ENCODE peak calls at places on chromosome 6, in five cellular contexts. Q is endodermal cell, C is HepG2, R is neuronal stem cell, D is adrenal gland. I is an unnamed sample. For H3K4me1, the result is how much of the 10 kb centered on the place peaks cover.

GRCh38 chr6:112640895-112641294 is 293.8 kb downstream of the RFPL4B start:
- DNase-seq in Q (no peak), C (no peak), R (no peak), D (no peak), I (no peak)

GRCh38 chr6:39404312-39404711 is 81.8 kb upstream of the KCNK16 start:
- DNase-seq in Q (no peak), C (no peak), R (no peak), D (no peak), I (no peak)

GRCh38 chr6:36592221-36592655 is 1.9 kb upstream of the SRSF3 start:
- DNase-seq in Q (no peak), C (no peak), R (no peak), D (no peak), I (no peak)

GRCh38 chr6:116859264-116859663 is 17.8 kb upstream of the RFX6 start:
- DNase-seq in Q (no peak), C (no peak), R (no peak), D (no peak), I (no peak)

GRCh38 chr6:39233333-39233732 is 4.1 kb upstream of the KCNK5 start:
- DNase-seq in Q (no peak), C (no peak), R (no peak), D (no peak), I (no peak)

GRCh38 chr6:145705561-145705960 is 29.8 kb downstream of the EPM2A start:
- DNase-seq in Q (no peak), C (no peak), R (no peak), D (no peak), I (no peak)

GRCh38 chr6:36642913-36643817 is 35.3 kb upstream of the CDKN1A start:
- DNase-seq in Q (no peak), C (peak), R (no peak), D (peak), I (no peak)

GRCh38 chr6:130381459-130382380 is 15.9 kb downstream of the TMEM200A start:
- DNase-seq in Q (no peak), C (no peak), R (no peak), D (no peak), I (no peak)

GRCh38 chr6:93398723-93399122 is 20.6 kb downstream of the EPHA7 start:
- DNase-seq in Q (no peak), C (no peak), R (no peak), D (no peak), I (no peak)

GRCh38 chr6:10144772-10145171 is 270.1 kb downstream of the TFAP2A start:
- DNase-seq in Q (no peak), C (no peak), R (no peak), D (no peak), I (no peak)

GRCh38 chr6:10136636-10137035 is 278.2 kb downstream of the TFAP2A start:
- DNase-seq in Q (no peak), C (no peak), R (no peak), D (no peak), I (no peak)

GRCh38 chr6:108260126-108260808 is 573 bp downstream of the SNX3 start:
- DNase-seq in Q (no peak), C (no peak), R (peak), D (no peak), I (peak)

GRCh38 chr6:8277769-8278168 is 157.6 kb downstream of the SLC35B3 start:
- DNase-seq in Q (peak), C (no peak), R (no peak), D (no peak), I (no peak)

GRCh38 chr6:63351995-63352586 is 32.3 kb upstream of the LGSN start:
- DNase-seq in Q (no peak), C (peak), R (no peak), D (no peak), I (no peak)

GRCh38 chr6:116266803-116267202 is 12.9 kb downstream of the TSPYL1 start:
- DNase-seq in Q (no peak), C (no peak), R (no peak), D (no peak), I (no peak)

GRCh38 chr6:35590622-35591066 is 77.9 kb upstream of the TULP1 start:
- DNase-seq in Q (no peak), C (no peak), R (no peak), D (no peak), I (no peak)

GRCh38 chr6:169993861-169994481 is 242.5 kb downstream of the ERMARD start:
- DNase-seq in Q (peak), C (no peak), R (no peak), D (peak), I (no peak)

GRCh38 chr6:52415917-52416628 is 4.1 kb upstream of the EFHC1 start:
- DNase-seq in Q (no peak), C (no peak), R (no peak), D (no peak), I (no peak)

GRCh38 chr6:44072959-44073611 is 54.2 kb downstream of the MRPL14 start:
- DNase-seq in Q (peak), C (peak), R (peak), D (peak), I (peak)
- H3K4me1 ChIP-seq in Q (under half), C (half or more), R (under half), D (under half), I (under half)

GRCh38 chr6:119343167-119343566 is 6.4 kb downstream of the MAN1A1 start:
- DNase-seq in Q (no peak), C (no peak), R (no peak), D (no peak), I (no peak)

GRCh38 chr6:119344306-119344705 is 5.3 kb downstream of the MAN1A1 start:
- DNase-seq in Q (no peak), C (peak), R (no peak), D (no peak), I (no peak)

GRCh38 chr6:119345114-119345513 is 4.4 kb downstream of the MAN1A1 start:
- DNase-seq in Q (no peak), C (no peak), R (no peak), D (no peak), I (no peak)

GRCh38 chr6:119342430-119342829 is 7.1 kb downstream of the MAN1A1 start:
- DNase-seq in Q (no peak), C (no peak), R (no peak), D (no peak), I (no peak)

GRCh38 chr6:119343573-119344146 is 5.9 kb downstream of the MAN1A1 start:
- DNase-seq in Q (no peak), C (peak), R (no peak), D (no peak), I (no peak)
- H3K4me3 ChIP-seq in Q (peak), C (peak), R (no peak), D (no peak), I (no peak)

DNA sequence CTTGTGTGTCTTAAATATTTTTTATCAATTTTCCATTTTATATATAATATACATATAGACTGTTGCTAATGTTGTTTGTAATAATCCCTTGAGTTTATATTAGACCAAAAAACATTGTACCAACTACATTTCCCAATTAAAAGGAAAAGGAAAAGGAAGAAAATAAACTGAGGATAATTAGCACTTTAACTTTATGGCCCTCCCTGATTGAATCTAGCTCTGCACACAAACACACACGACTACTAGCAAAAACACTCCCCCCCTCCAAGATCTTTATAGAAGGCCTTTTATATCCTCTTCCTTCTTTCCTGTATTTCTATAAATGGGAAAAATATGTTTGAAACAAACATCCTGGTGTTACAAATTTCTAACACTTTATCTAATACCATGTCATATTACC is 276.8 kb downstream of the NKAIN2 start:
- DNase-seq in Q (no peak), C (no peak), R (no peak), D (no peak), I (no peak)
- H3K4me1 ChIP-seq in Q (under half), C (under half), R (under half), D (under half), I (under half)

DNA sequence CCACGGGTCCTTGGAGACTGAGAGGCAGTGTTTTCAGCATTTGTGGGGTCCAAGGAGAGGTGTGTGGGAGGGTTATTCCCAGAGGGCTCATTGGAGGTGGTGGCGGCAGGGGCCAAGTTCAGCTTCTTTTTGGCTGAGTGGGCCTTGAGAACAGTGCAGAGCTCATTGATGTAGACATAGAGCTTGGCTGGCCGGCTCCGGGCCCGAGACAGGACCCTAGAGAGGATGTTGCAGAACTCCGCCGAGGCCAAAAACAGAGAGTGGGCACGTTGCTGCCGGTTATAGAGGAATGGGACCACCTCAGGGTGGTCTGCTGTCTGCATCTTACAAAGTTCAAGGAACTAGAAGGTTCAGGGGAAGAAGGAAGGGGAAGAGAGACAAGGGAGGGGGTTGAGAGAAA is 3.7 kb upstream of the ZBTB22 start:
- DNase-seq in Q (no peak), C (no peak), R (no peak), D (no peak), I (no peak)
- H3K4me3 ChIP-seq in Q (peak), C (no peak), R (no peak), D (no peak), I (no peak)